ENCODE peak calls at places on chromosomes 2 and 18, in ten cellular contexts. V is BE2C, N is right cardiac atrium, P is stomach, B is colonic mucosa, A is body of pancreas, J is astrocyte, T is tibial artery, C is thoracic aorta, L is GM23248. I is an unnamed sample.

GRCh38 chr2:231068525-231069222 is 12.0 kb downstream of the PSMD1 start:
- DNase-seq in L (peak; percentile 59), N (no peak), P (no peak), J (peak; percentile 55), B (no peak), V (no peak), C (no peak), A (no peak), T (no peak), I (no peak)

GRCh38 chr2:227192491-227192890 is 28.1 kb downstream of the COL4A3 start:
- DNase-seq in L (peak; percentile 2), V (no peak), N (no peak), P (no peak), T (no peak), J (no peak), B (no peak), C (no peak), A (no peak), I (no peak)

GRCh38 chr2:80854831-80855230 is 550.3 kb upstream of the LRRTM1 start:
- DNase-seq in B (no peak), P (no peak), A (no peak), C (no peak), J (no peak), T (no peak), L (no peak), N (no peak), V (no peak), I (no peak)

GRCh38 chr2:198483046-198483445 is 678.7 kb downstream of the PLCL1 start:
- DNase-seq in P (no peak), N (no peak), A (no peak), T (no peak), V (no peak), J (no peak), C (no peak), L (peak; percentile 73), B (no peak), I (no peak)

GRCh38 chr2:205012961-205013360 is 467.7 kb downstream of the PARD3B start:
- DNase-seq in T (no peak), L (no peak), N (peak; percentile 29), V (no peak), P (no peak), B (no peak), A (no peak), C (no peak), J (no peak), I (no peak)

GRCh38 chr2:157468931-157469708 is 25.2 kb upstream of the CYTIP start:
- DNase-seq in L (peak; percentile 79), T (no peak), C (no peak), V (no peak), J (peak; percentile 78), N (no peak), B (no peak), P (no peak), A (no peak), I (peak; percentile 88)

GRCh38 chr2:56231361-56231760 is 47.6 kb downstream of the CCDC85A start:
- DNase-seq in V (no peak), N (no peak), P (no peak), L (peak; percentile 40), J (no peak), A (no peak), B (no peak), T (no peak), C (no peak), I (no peak)

GRCh38 chr2:69685321-69686048 is 41.9 kb upstream of the AAK1 start:
- DNase-seq in V (no peak), L (peak; percentile 60), P (peak; percentile 85), A (peak; percentile 86), C (no peak), J (peak; percentile 69), N (no peak), T (no peak), B (peak; percentile 33), I (no peak)

GRCh38 chr2:168565112-168565511 is 109.0 kb downstream of the CERS6 start:
- DNase-seq in A (no peak), J (peak; percentile 41), V (no peak), N (no peak), C (no peak), T (no peak), L (peak; percentile 93), B (no peak), P (no peak), I (no peak)

GRCh38 chr2:234864518-234864917 is 87.3 kb upstream of the SH3BP4 start:
- DNase-seq in A (no peak), T (no peak), P (no peak), J (no peak), L (no peak), V (no peak), B (no peak), N (no peak), C (no peak), I (no peak)

GRCh38 chr2:241957276-241957675 is 87.7 kb downstream of the RTP5 start:
- DNase-seq in P (no peak), N (no peak), L (no peak), T (no peak), C (no peak), B (no peak), J (no peak), V (no peak), A (peak; percentile 7), I (no peak)

GRCh38 chr2:197993830-197994229 is 189.4 kb downstream of the PLCL1 start:
- DNase-seq in T (no peak), L (peak; percentile 67), P (no peak), B (no peak), J (peak; percentile 23), V (no peak), A (no peak), N (no peak), C (no peak), I (no peak)

GRCh38 chr18:7749510-7749981 is 182.4 kb downstream of the PTPRM start:
- DNase-seq in P (no peak), T (no peak), V (no peak), A (no peak), B (no peak), C (no peak), N (no peak), L (no peak), J (peak; percentile 87), I (no peak)

GRCh38 chr2:42706836-42707235 is 57.1 kb downstream of the OXER1 start:
- DNase-seq in P (no peak), C (no peak), N (no peak), J (no peak), V (no peak), B (no peak), A (no peak), L (no peak), T (no peak), I (no peak)

GRCh38 chr2:3487931-3488554 is 31.3 kb downstream of the ADI1 start:
- DNase-seq in T (no peak), N (no peak), C (no peak), B (no peak), L (no peak), J (no peak), V (no peak), A (no peak), P (no peak), I (no peak)

GRCh38 chr2:226995625-226996041 is 159.8 kb downstream of the RHBDD1 start:
- DNase-seq in B (no peak), C (no peak), A (no peak), L (peak; percentile 92), V (no peak), P (no peak), N (peak; percentile 65), T (no peak), J (peak; percentile 92), I (no peak)

GRCh38 chr2:26913599-26914285 is 56.7 kb upstream of the MAPRE3 start:
- DNase-seq in T (no peak), C (no peak), N (no peak), P (no peak), V (no peak), A (no peak), J (peak; percentile 39), B (no peak), L (peak; percentile 65), I (no peak)

GRCh38 chr2:146748046-146748445 is 1096.8 kb upstream of the ACVR2A start:
- DNase-seq in C (no peak), P (no peak), J (no peak), A (no peak), N (no peak), L (no peak), B (no peak), V (no peak), T (no peak), I (no peak)

GRCh38 chr2:8548065-8548870 is 133.6 kb upstream of the ID2 start:
- DNase-seq in A (peak; percentile 4), P (peak; percentile 23), N (no peak), C (no peak), J (no peak), L (no peak), V (no peak), T (no peak), B (peak; percentile 15), I (no peak)
- H3K4me3 ChIP-seq in A (no peak overlapping the region), P (no peak overlapping the region), N (no peak overlapping the region), C (no peak overlapping the region), J (no peak overlapping the region), L (no peak overlapping the region), V (no peak overlapping the region), T (no peak overlapping the region), B (no peak overlapping the region), I (no peak overlapping the region)

GRCh38 chr2:182761903-182762302 is 45.8 kb downstream of the DNAJC10 start:
- DNase-seq in V (no peak), P (no peak), N (no peak), A (no peak), C (no peak), T (peak; percentile 39), J (peak; percentile 43), L (peak; percentile 50), B (no peak), I (no peak)
- H3K4me1 ChIP-seq in V (no peaks in the 10 kb centered on the region), P (peaks cover 14% of the 10 kb centered on the region), N (peaks cover 5% of the 10 kb centered on the region), A (no peaks in the 10 kb centered on the region), C (peaks cover 3% of the 10 kb centered on the region), T (peaks cover 9% of the 10 kb centered on the region), J (no peaks in the 10 kb centered on the region), L (no peaks in the 10 kb centered on the region), B (no peaks in the 10 kb centered on the region), I (no peaks in the 10 kb centered on the region)

DNA sequence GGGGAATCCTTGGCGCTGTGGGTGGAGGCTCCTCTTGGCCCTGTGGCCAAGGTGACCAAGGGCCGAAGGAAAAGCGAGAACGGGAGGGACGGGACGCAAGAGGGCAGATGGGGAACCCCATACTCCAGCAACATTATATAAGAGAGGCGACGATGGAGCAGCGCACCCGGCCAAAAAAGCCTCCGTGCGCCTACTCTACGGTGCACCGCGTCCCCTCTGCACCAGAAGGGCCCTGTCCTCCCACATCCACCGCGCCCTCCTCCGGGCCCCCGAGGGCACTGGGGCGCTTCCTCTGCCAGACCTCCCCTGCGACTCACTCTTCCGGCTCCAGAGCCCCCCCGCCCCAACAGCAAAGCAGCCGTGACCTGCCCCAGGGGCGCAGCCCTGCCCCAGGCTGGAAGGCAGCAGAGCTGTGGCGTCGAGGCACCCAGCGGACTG is 106.1 kb upstream of the CD302 start:
- DNase-seq in V (no peak), L (peak; percentile 35), N (peak; percentile 14), C (no peak), J (no peak), T (peak; percentile 20), B (peak; percentile 37), A (no peak), P (no peak), I (peak; percentile 88)
- H3K4me3 ChIP-seq in V (no peak overlapping the region), L (peak overlapping the region; percentile 76), N (peak overlapping the region; percentile 47), C (peak overlapping the region; percentile 88), J (peak overlapping the region; percentile 31), T (peak overlapping the region; percentile 62), B (peak overlapping the region; percentile 89), A (peak overlapping the region; percentile 21), P (peak overlapping the region; percentile 61), I (peak overlapping the region; percentile 92)

DNA sequence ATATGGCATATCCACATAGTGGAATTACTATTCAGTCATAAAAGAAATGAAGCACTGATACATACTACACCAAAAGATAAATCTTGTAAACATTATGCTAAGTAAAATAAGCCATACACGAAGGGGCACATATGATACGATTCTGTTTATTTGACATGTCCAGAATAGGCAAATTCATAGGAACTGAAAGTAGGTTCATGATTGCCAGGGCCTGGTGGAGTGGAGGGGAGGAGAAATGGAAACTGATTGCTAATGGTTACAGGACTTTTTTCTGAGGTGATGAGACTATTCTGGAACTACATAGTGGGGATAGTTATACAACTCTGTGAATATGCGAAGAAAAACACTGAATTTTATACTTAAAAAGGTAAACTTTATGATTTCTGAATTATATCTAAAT is 92.3 kb downstream of the ADAM23 start:
- DNase-seq in N (no peak), C (no peak), A (no peak), L (no peak), V (no peak), T (no peak), J (no peak), B (no peak), P (no peak), I (no peak)
- H3K4me1 ChIP-seq in N (peaks cover 1% of the 10 kb centered on the region), C (no peaks in the 10 kb centered on the region), A (no peaks in the 10 kb centered on the region), L (no peaks in the 10 kb centered on the region), V (no peaks in the 10 kb centered on the region), T (no peaks in the 10 kb centered on the region), J (no peaks in the 10 kb centered on the region), B (no peaks in the 10 kb centered on the region), P (no peaks in the 10 kb centered on the region), I (no peaks in the 10 kb centered on the region)

I was measured in CD4-positive, CD25-positive, alpha-beta regulatory T cell.